ENCODE peak calls at places on chromosomes 2 and 18, in four cellular contexts. E is lower lobe of right lung, C is heart right ventricle, X is cardiac muscle cell. F is an unnamed sample. For H3K4me1 and H3K36me3, the result is how much of the 10 kb centered on the place peaks cover.

GRCh38 chr2:100246163-100247145 is 75.8 kb downstream of the LONRF2 start:
- DNase-seq in E (no peak), C (no peak), X (no peak), F (no peak)

GRCh38 chr2:106960633-106961205 is 74.8 kb upstream of the ST6GAL2 start:
- DNase-seq in E (no peak), C (no peak), X (no peak), F (no peak)

GRCh38 chr18:75071866-75072671 is 136.9 kb downstream of the PTGR3 start:
- DNase-seq in E (no peak), C (no peak), X (no peak), F (no peak)

GRCh38 chr2:20452551-20452950 is 5.7 kb downstream of the RHOB start:
- DNase-seq in E (no peak), C (no peak), X (peak), F (peak)

GRCh38 chr2:120279708-120280107 is 27.1 kb downstream of the RALB start:
- DNase-seq in E (peak), C (no peak), X (no peak), F (no peak)

GRCh38 chr18:26181343-26181826 is 44.9 kb upstream of the TAF4B start:
- DNase-seq in E (no peak), C (no peak), X (no peak), F (no peak)

GRCh38 chr2:158659483-158659882 is 135.6 kb upstream of the DAPL1 start:
- DNase-seq in E (no peak), C (no peak), X (no peak), F (no peak)

GRCh38 chr2:71784734-71785549 is 331.6 kb downstream of the DYSF start:
- DNase-seq in E (no peak), C (no peak), X (no peak), F (no peak)

GRCh38 chr2:137964066-137964858 is at the start of gene HNMT:
- DNase-seq in E (peak), C (peak), X (peak), F (peak)

GRCh38 chr2:106161938-106162814 is 31.9 kb downstream of the UXS1 start:
- DNase-seq in E (peak), C (no peak), X (peak), F (no peak)

GRCh38 chr2:233061007-233061590 is 957 bp downstream of the INPP5D start:
- DNase-seq in E (no peak), C (no peak), X (no peak), F (no peak)

GRCh38 chr2:232545511-232546375 is 4.6 kb downstream of the TIGD1 start:
- DNase-seq in E (peak), C (no peak), X (no peak), F (no peak)

GRCh38 chr18:70636991-70637390 is 348.1 kb downstream of the SOCS6 start:
- DNase-seq in E (no peak), C (no peak), X (peak), F (no peak)

GRCh38 chr18:64966667-64967066 is 784.1 kb upstream of the CDH7 start:
- DNase-seq in E (no peak), C (peak), X (no peak), F (no peak)

GRCh38 chr18:47382171-47382570 is 130.7 kb upstream of the SKOR2 start:
- DNase-seq in E (no peak), C (no peak), X (no peak), F (no peak)

GRCh38 chr2:32108111-32108510 is 44.8 kb downstream of the SPAST start:
- DNase-seq in E (no peak), C (no peak), X (no peak), F (no peak)

GRCh38 chr2:141392517-141393213 is 738.2 kb downstream of the LRP1B start:
- DNase-seq in E (no peak), C (no peak), X (peak), F (no peak)

GRCh38 chr2:30821960-30822359 is 14.7 kb upstream of the CAPN13 start:
- DNase-seq in E (no peak), C (no peak), X (no peak), F (no peak)

GRCh38 chr2:157839162-157839801 is 36.8 kb downstream of the ACVR1 start:
- DNase-seq in E (no peak), C (no peak), X (peak), F (peak)

GRCh38 chr2:203583696-203584095 is 48.6 kb upstream of the RAPH1 start:
- DNase-seq in E (no peak), C (no peak), X (peak), F (no peak)

GRCh38 chr18:59795882-59796281 is 98.7 kb upstream of the CCBE1 start:
- DNase-seq in E (no peak), C (no peak), X (no peak), F (no peak)

GRCh38 chr2:123993728-123994323 is 31.3 kb upstream of the CNTNAP5 start:
- DNase-seq in E (no peak), C (no peak), X (peak), F (peak)

GRCh38 chr2:236352761-236353593 is 88.8 kb upstream of the ASB18 start:
- DNase-seq in E (no peak), C (no peak), X (peak), F (no peak)

GRCh38 chr2:173860082-173860481 is 105.1 kb downstream of the SP3 start:
- DNase-seq in E (no peak), C (no peak), X (no peak), F (no peak)

GRCh38 chr2:96261328-96262003 is 4.3 kb downstream of the TMEM127 start:
- DNase-seq in E (no peak), C (no peak), X (no peak), F (no peak)
- H3K4me1 ChIP-seq in E (half or more), C (half or more), X (half or more), F (half or more)

GRCh38 chr2:223835701-223836532 is 1.5 kb downstream of the AP1S3 start:
- DNase-seq in E (peak), C (no peak), X (no peak), F (no peak)
- H3K4me3 ChIP-seq in E (no peak), C (no peak), X (no peak), F (no peak)

GRCh38 chr2:86044614-86045013 is 61.1 kb downstream of the POLR1A start:
- DNase-seq in E (no peak), C (no peak), X (no peak), F (no peak)
- H3K36me3 ChIP-seq in E (half or more), C (half or more), X (half or more), F (half or more)

GRCh38 chr2:237637429-237638135 is 10.2 kb downstream of the LRRFIP1 start:
- DNase-seq in E (no peak), C (no peak), X (no peak), F (no peak)
- H3K4me1 ChIP-seq in E (under half), C (under half), X (under half), F (under half)

GRCh38 chr18:42113529-42114191 is 158.6 kb downstream of the PIK3C3 start:
- DNase-seq in E (no peak), C (no peak), X (peak), F (no peak)
- H3K4me3 ChIP-seq in E (no peak), C (no peak), X (no peak), F (no peak)